ENCODE peak calls at places on chromosomes 5 and 9, in six cellular contexts. N, G, L, X, F and B are unnamed samples.

GRCh38 chr5:14011089-14012004 is 66.9 kb upstream of the DNAH5 start:
- DNase-seq in N (peak; percentile 37), X (peak; percentile 94), F (peak; percentile 65), L (peak; percentile 72), G (peak; percentile 67), B (peak; percentile 84)

GRCh38 chr5:603081-603998 is 8.8 kb upstream of the CEP72 start:
- DNase-seq in G (no peak), F (no peak), L (no peak), X (no peak), N (no peak), B (no peak)

GRCh38 chr5:74382864-74383618 is 257.5 kb downstream of the ENC1 start:
- DNase-seq in X (no peak), L (no peak), G (no peak), N (no peak), F (no peak), B (no peak)

GRCh38 chr5:126514159-126515141 is 80.6 kb downstream of the ALDH7A1 start:
- DNase-seq in X (no peak), F (no peak), G (no peak), L (no peak), N (no peak), B (no peak)

GRCh38 chr9:115944166-115944948 is 209.2 kb upstream of the PAPPA start:
- DNase-seq in N (no peak), L (no peak), F (peak; percentile 4), X (no peak), G (no peak), B (peak; percentile 50)

GRCh38 chr5:117679046-117679445 is 1104.4 kb upstream of the SEMA6A start:
- DNase-seq in G (no peak), N (no peak), L (no peak), F (no peak), X (no peak), B (no peak)

GRCh38 chr5:116572375-116573278 is 2.0 kb downstream of the SEMA6A start:
- DNase-seq in N (peak; percentile 29), F (peak; percentile 63), G (no peak), X (peak; percentile 63), L (no peak), B (peak; percentile 56)

GRCh38 chr9:124805186-124805585 is 28.3 kb downstream of the OLFML2A start:
- DNase-seq in L (no peak), G (no peak), X (no peak), F (no peak), N (no peak), B (no peak)

GRCh38 chr9:124077915-124078572 is 66.5 kb downstream of the LHX2 start:
- DNase-seq in L (no peak), N (no peak), X (peak; percentile 45), F (no peak), G (no peak), B (no peak)

GRCh38 chr9:37430841-37431597 is 8.5 kb downstream of the GRHPR start:
- DNase-seq in F (peak; percentile 58), L (peak; percentile 25), N (peak; percentile 71), G (no peak), X (no peak), B (no peak)

GRCh38 chr9:110427497-110428104 is 89.9 kb upstream of the TXNDC8 start:
- DNase-seq in F (peak; percentile 54), X (peak; percentile 56), N (no peak), L (no peak), G (peak; percentile 12), B (peak; percentile 69)

GRCh38 chr9:112041536-112042243 is 133.4 kb downstream of the SUSD1 start:
- DNase-seq in G (no peak), L (no peak), F (no peak), N (no peak), X (peak; percentile 78), B (no peak)

GRCh38 chr5:39218482-39219381 is 631 bp downstream of the FYB1 start:
- DNase-seq in G (no peak), N (no peak), X (no peak), L (no peak), F (no peak), B (no peak)

GRCh38 chr9:94847486-94847885 is 121.0 kb downstream of the AOPEP start:
- DNase-seq in G (no peak), L (no peak), X (no peak), F (no peak), N (no peak), B (no peak)

GRCh38 chr5:119179857-119180641 is 109.2 kb downstream of the DMXL1 start:
- DNase-seq in N (no peak), F (no peak), L (no peak), X (no peak), G (no peak), B (no peak)

GRCh38 chr5:65722575-65723424 is 795 bp downstream of the NLN start:
- DNase-seq in F (peak; percentile 6), N (peak; percentile 1), L (peak; percentile 49), X (peak; percentile 20), G (no peak), B (no peak)

GRCh38 chr9:133737774-133738038 is 446 bp downstream of the SARDH start:
- DNase-seq in F (no peak), X (no peak), N (no peak), L (peak; percentile 29), G (no peak), B (no peak)

GRCh38 chr5:106408141-106408540 is 1262.6 kb downstream of the EFNA5 start:
- DNase-seq in X (no peak), F (no peak), G (no peak), L (no peak), N (no peak), B (no peak)

GRCh38 chr9:134993416-134993815 is 75.7 kb upstream of the FCN1 start:
- DNase-seq in L (no peak), G (no peak), N (no peak), X (no peak), F (no peak), B (no peak)

GRCh38 chr9:132589148-132590036 is 7.0 kb downstream of the BARHL1 start:
- DNase-seq in L (no peak), G (no peak), X (no peak), N (no peak), F (no peak), B (no peak)

GRCh38 chr9:73039253-73039915 is 86.5 kb upstream of the ALDH1A1 start:
- DNase-seq in F (no peak), L (no peak), G (no peak), N (no peak), X (no peak), B (peak; percentile 22)

GRCh38 chr9:70510157-70510770 is 95.8 kb upstream of the KLF9 start:
- DNase-seq in L (no peak), N (no peak), F (peak; percentile 40), X (peak; percentile 32), G (peak; percentile 7), B (peak; percentile 49)

GRCh38 chr9:113513111-113513510 is 49.6 kb downstream of the RGS3 start:
- DNase-seq in X (no peak), G (no peak), L (no peak), F (no peak), N (no peak), B (no peak)

GRCh38 chr5:68074633-68075032 is 140.9 kb upstream of the PIK3R1 start:
- DNase-seq in L (no peak), N (no peak), G (no peak), F (no peak), X (peak; percentile 4), B (no peak)

GRCh38 chr9:16721972-16722371 is 148.5 kb downstream of the BNC2 start:
- DNase-seq in F (no peak), G (no peak), L (no peak), X (no peak), N (no peak), B (peak; percentile 38)

GRCh38 chr5:170636206-170636605 is 132.4 kb downstream of the KCNIP1 start:
- DNase-seq in X (no peak), F (no peak), L (no peak), G (no peak), N (no peak), B (no peak)

GRCh38 chr5:119470851-119471451 is 18.7 kb downstream of the HSD17B4 start:
- DNase-seq in N (no peak), L (no peak), G (no peak), X (peak; percentile 41), F (peak; percentile 9), B (no peak)

GRCh38 chr9:7003876-7004275 is 246.1 kb downstream of the KDM4C start:
- DNase-seq in F (no peak), X (no peak), L (no peak), G (no peak), N (no peak), B (no peak)

GRCh38 chr9:132143359-132143758 is 18.5 kb upstream of the NTNG2 start:
- DNase-seq in L (no peak), N (no peak), X (no peak), F (no peak), G (no peak), B (no peak)

GRCh38 chr9:115494393-115494792 is 376.4 kb upstream of the TNC start:
- DNase-seq in G (no peak), F (no peak), X (no peak), N (no peak), L (no peak), B (no peak)

GRCh38 chr5:149228610-149229297 is 42.9 kb upstream of the AFAP1L1 start:
- DNase-seq in N (no peak), G (no peak), X (peak; percentile 54), F (peak; percentile 41), L (no peak), B (peak; percentile 19)

GRCh38 chr5:32866138-32866537 is 155.0 kb downstream of the NPR3 start:
- DNase-seq in L (no peak), X (no peak), G (no peak), N (no peak), F (no peak), B (no peak)

GRCh38 chr9:124390812-124391658 is 24.2 kb downstream of the PSMB7 start:
- DNase-seq in X (no peak), G (no peak), L (peak; percentile 67), F (peak; percentile 82), N (no peak), B (no peak)

GRCh38 chr5:110333384-110333783 is 393.1 kb downstream of the TMEM232 start:
- DNase-seq in L (no peak), X (no peak), G (no peak), N (no peak), F (no peak), B (no peak)

GRCh38 chr9:78280982-78281668 is 15.8 kb upstream of the PSAT1 start:
- DNase-seq in F (no peak), G (no peak), N (no peak), L (no peak), X (no peak), B (peak; percentile 14)